ENCODE peak calls at places on chromosomes 11 and 22, in five cellular contexts. One of them, this sample, is unnamed.

GRCh38 chr11:75815345-75815983 is 454 bp downstream of the UVRAG start:
- DNase-seq in endothelial cell of umbilical vein: peak
- DNase-seq in A549: peak
- DNase-seq in transverse colon: peak
- DNase-seq in uterus: no peak
- DNase-seq in this sample: peak

GRCh38 chr11:72528121-72528520 is 93.8 kb upstream of the CLPB start:
- DNase-seq in uterus: no peak
- DNase-seq in A549: no peak
- DNase-seq in transverse colon: no peak
- DNase-seq in endothelial cell of umbilical vein: no peak
- DNase-seq in this sample: no peak

GRCh38 chr11:59173964-59174663 is 2.2 kb downstream of the DTX4 start:
- DNase-seq in endothelial cell of umbilical vein: no peak
- DNase-seq in uterus: peak
- DNase-seq in transverse colon: peak
- DNase-seq in A549: no peak
- DNase-seq in this sample: no peak

GRCh38 chr11:94655291-94655690 is 88.1 kb downstream of the PIWIL4 start:
- DNase-seq in A549: no peak
- DNase-seq in transverse colon: no peak
- DNase-seq in endothelial cell of umbilical vein: no peak
- DNase-seq in uterus: no peak
- DNase-seq in this sample: no peak

GRCh38 chr11:32121012-32121411 is 30.1 kb downstream of the RCN1 start:
- DNase-seq in A549: no peak
- DNase-seq in endothelial cell of umbilical vein: no peak
- DNase-seq in transverse colon: no peak
- DNase-seq in uterus: no peak
- DNase-seq in this sample: no peak

GRCh38 chr11:47565340-47566165 is at the start of gene PTPMT1:
- DNase-seq in transverse colon: peak
- DNase-seq in uterus: peak
- DNase-seq in A549: peak
- DNase-seq in endothelial cell of umbilical vein: peak
- DNase-seq in this sample: peak

GRCh38 chr11:28649922-28650321 is 541.7 kb downstream of the METTL15 start:
- DNase-seq in endothelial cell of umbilical vein: peak
- DNase-seq in A549: no peak
- DNase-seq in transverse colon: no peak
- DNase-seq in uterus: no peak
- DNase-seq in this sample: no peak

GRCh38 chr11:85766801-85767200 is 44.1 kb downstream of the SYTL2 start:
- DNase-seq in transverse colon: no peak
- DNase-seq in endothelial cell of umbilical vein: no peak
- DNase-seq in A549: no peak
- DNase-seq in uterus: no peak
- DNase-seq in this sample: no peak

GRCh38 chr11:126181939-126182730 is 29.3 kb downstream of the RPUSD4 start:
- DNase-seq in A549: no peak
- DNase-seq in transverse colon: no peak
- DNase-seq in endothelial cell of umbilical vein: no peak
- DNase-seq in uterus: no peak
- DNase-seq in this sample: no peak

GRCh38 chr11:26764825-26765224 is 43.0 kb upstream of the SLC5A12 start:
- DNase-seq in transverse colon: no peak
- DNase-seq in uterus: no peak
- DNase-seq in endothelial cell of umbilical vein: no peak
- DNase-seq in A549: no peak
- DNase-seq in this sample: no peak

GRCh38 chr11:86201371-86201770 is 43.2 kb upstream of the EED start:
- DNase-seq in uterus: no peak
- DNase-seq in transverse colon: no peak
- DNase-seq in A549: no peak
- DNase-seq in endothelial cell of umbilical vein: no peak
- DNase-seq in this sample: no peak

GRCh38 chr22:28349114-28349513 is 330.5 kb downstream of the TTC28 start:
- DNase-seq in A549: no peak
- DNase-seq in endothelial cell of umbilical vein: no peak
- DNase-seq in transverse colon: no peak
- DNase-seq in uterus: no peak
- DNase-seq in this sample: no peak
- TF ChIP-seq POLR2A in A549: no peak
- TF ChIP-seq POLR2A in endothelial cell of umbilical vein: no peak
- TF ChIP-seq POLR2A in transverse colon: no peak
- TF ChIP-seq POLR2A in uterus: no peak
- TF ChIP-seq POLR2A in this sample: no peak

DNA sequence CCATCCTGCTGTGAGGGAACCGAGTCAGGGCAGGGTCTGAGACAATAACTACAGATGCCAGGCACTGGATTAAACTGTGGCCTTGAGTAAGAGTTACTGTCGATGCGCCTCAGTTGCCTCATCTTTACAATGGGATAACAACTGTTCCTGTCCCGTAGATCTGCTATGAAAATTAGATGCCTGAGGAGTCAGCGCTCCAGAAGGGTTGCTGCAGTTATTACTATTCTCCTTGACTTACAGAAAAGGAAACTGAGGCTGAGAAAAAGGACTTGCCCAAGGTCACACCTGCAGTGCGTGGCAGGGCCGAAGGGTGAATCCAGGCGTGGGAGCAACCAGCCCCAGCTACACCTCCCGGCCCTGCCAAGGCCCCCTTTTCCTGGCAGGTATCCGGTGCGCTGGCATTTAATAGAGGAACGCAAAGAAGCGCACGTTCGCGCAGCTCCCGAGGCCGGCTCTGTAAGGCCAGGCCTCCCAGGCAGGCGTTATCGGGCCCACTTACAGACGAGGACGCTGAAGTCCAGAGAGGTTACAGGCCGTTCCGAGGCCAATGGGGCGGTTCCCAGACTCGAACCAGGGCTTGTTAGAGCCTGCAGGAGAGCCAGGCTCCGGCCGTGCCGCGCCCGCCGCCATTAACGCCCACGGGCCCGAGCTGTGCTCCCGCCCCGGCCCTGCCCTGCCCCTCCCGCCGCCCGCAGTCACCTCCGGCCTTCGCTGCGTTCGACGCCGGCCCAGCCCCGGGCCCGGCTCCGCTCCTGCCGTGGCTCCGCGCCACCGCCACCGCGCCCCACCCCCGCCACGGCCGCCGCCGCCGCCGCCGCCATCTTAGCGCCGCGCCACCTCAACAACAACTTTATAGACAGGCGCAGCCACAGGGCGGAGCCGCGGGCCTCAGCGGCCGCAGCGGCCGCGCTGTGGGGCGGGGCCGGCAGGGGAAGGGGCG is at the start of gene C11orf68:
- DNase-seq in endothelial cell of umbilical vein: peak
- DNase-seq in uterus: no peak
- DNase-seq in transverse colon: no peak
- DNase-seq in A549: no peak
- DNase-seq in this sample: no peak
- TF ChIP-seq POLR2A in endothelial cell of umbilical vein: peak
- TF ChIP-seq POLR2A in uterus: peak
- TF ChIP-seq POLR2A in transverse colon: no peak
- TF ChIP-seq POLR2A in A549: peak
- TF ChIP-seq POLR2A in this sample: peak

DNA sequence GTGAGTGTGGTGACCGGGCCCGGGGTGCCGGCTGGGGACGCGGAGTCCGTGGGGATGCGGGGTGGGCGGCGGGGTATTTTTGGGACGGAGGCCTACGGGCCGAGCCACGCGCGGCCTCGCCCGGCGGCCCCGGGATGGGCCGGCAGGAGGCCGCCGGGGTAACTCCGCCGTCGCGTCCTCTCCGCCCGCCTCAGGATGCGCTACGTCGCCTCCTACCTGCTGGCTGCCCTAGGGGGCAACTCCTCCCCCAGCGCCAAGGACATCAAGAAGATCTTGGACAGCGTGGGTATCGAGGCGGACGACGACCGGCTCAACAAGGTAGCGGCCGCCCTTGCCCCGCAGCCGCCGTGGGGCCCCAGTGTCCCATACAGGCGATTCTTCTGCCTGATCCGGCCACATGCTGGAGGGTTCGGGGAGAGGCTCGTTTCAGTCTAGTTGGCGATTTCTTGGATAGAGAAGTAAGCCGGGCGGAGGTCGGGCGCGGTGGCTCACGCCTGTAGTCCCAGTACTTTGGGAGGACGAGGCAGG is 337 bp downstream of the RPLP2 start:
- DNase-seq in uterus: no peak
- DNase-seq in endothelial cell of umbilical vein: no peak
- DNase-seq in transverse colon: no peak
- DNase-seq in A549: no peak
- DNase-seq in this sample: no peak
- TF ChIP-seq POLR2A in uterus: no peak
- TF ChIP-seq POLR2A in endothelial cell of umbilical vein: no peak
- TF ChIP-seq POLR2A in transverse colon: no peak
- TF ChIP-seq POLR2A in A549: no peak
- TF ChIP-seq POLR2A in this sample: no peak

GRCh38 chr11:68691402-68691784 is 7.0 kb downstream of the GAL start:
- DNase-seq in uterus: no peak
- DNase-seq in A549: no peak
- DNase-seq in endothelial cell of umbilical vein: no peak
- DNase-seq in transverse colon: no peak
- DNase-seq in this sample: no peak
- TF ChIP-seq POLR2A in uterus: no peak
- TF ChIP-seq POLR2A in A549: no peak
- TF ChIP-seq POLR2A in endothelial cell of umbilical vein: no peak
- TF ChIP-seq POLR2A in transverse colon: no peak
- TF ChIP-seq POLR2A in this sample: no peak

GRCh38 chr22:43955040-43955882 is at the start of gene SAMM50:
- DNase-seq in endothelial cell of umbilical vein: peak
- DNase-seq in transverse colon: peak
- DNase-seq in uterus: peak
- DNase-seq in A549: peak
- DNase-seq in this sample: peak
- TF ChIP-seq POLR2A in endothelial cell of umbilical vein: peak
- TF ChIP-seq POLR2A in transverse colon: peak
- TF ChIP-seq POLR2A in uterus: peak
- TF ChIP-seq POLR2A in A549: peak
- TF ChIP-seq POLR2A in this sample: peak

GRCh38 chr22:44913198-44913983 is 96.4 kb downstream of the PHF21B start:
- DNase-seq in A549: no peak
- DNase-seq in transverse colon: no peak
- DNase-seq in uterus: no peak
- DNase-seq in endothelial cell of umbilical vein: no peak
- DNase-seq in this sample: no peak

GRCh38 chr22:44906248-44906936 is 103.4 kb downstream of the PHF21B start:
- DNase-seq in endothelial cell of umbilical vein: no peak
- DNase-seq in A549: no peak
- DNase-seq in transverse colon: no peak
- DNase-seq in uterus: no peak
- DNase-seq in this sample: no peak

GRCh38 chr22:44906999-44907644 is 102.7 kb downstream of the PHF21B start:
- DNase-seq in uterus: no peak
- DNase-seq in endothelial cell of umbilical vein: no peak
- DNase-seq in transverse colon: no peak
- DNase-seq in A549: no peak
- DNase-seq in this sample: no peak

GRCh38 chr22:44907765-44908737 is 101.8 kb downstream of the PHF21B start:
- DNase-seq in transverse colon: no peak
- DNase-seq in A549: no peak
- DNase-seq in endothelial cell of umbilical vein: no peak
- DNase-seq in uterus: no peak
- DNase-seq in this sample: no peak

DNA sequence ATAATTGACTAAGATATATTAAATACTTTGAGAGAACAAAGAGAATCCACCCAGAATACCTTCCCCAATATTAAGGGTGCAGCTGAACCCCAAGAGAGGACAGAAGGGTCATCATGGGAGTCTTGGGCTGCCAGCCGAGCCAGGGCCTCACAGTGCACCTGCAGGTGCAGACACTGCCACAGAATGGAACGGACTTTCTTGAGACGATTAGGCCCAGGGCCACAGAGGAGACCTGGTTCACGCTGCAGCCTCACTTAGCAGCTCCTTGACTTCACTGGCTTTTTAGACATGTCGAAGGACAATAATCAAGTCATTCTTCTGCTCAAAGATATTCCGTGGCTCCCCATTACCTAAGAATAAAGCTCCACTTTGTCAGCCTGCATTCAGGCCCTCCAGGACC is 100.6 kb downstream of the PHF21B start:
- DNase-seq in A549: no peak
- DNase-seq in transverse colon: no peak
- DNase-seq in uterus: no peak
- DNase-seq in endothelial cell of umbilical vein: no peak
- DNase-seq in this sample: no peak
- TF ChIP-seq POLR2A in A549: no peak
- TF ChIP-seq POLR2A in transverse colon: no peak
- TF ChIP-seq POLR2A in uterus: no peak
- TF ChIP-seq POLR2A in endothelial cell of umbilical vein: no peak
- TF ChIP-seq POLR2A in this sample: no peak

GRCh38 chr11:62545437-62546243 is 966 bp downstream of the AHNAK start:
- DNase-seq in transverse colon: peak
- DNase-seq in A549: peak
- DNase-seq in endothelial cell of umbilical vein: peak
- DNase-seq in uterus: peak
- DNase-seq in this sample: peak
- TF ChIP-seq POLR2A in transverse colon: no peak
- TF ChIP-seq POLR2A in A549: peak
- TF ChIP-seq POLR2A in endothelial cell of umbilical vein: no peak
- TF ChIP-seq POLR2A in uterus: peak
- TF ChIP-seq POLR2A in this sample: peak

GRCh38 chr11:61889831-61890230 is 1.5 kb downstream of the FADS3 start:
- DNase-seq in endothelial cell of umbilical vein: no peak
- DNase-seq in transverse colon: no peak
- DNase-seq in uterus: no peak
- DNase-seq in A549: no peak
- DNase-seq in this sample: no peak

GRCh38 chr11:61892085-61892370 is 683 bp upstream of the FADS3 start:
- DNase-seq in endothelial cell of umbilical vein: no peak
- DNase-seq in uterus: no peak
- DNase-seq in A549: no peak
- DNase-seq in transverse colon: no peak
- DNase-seq in this sample: no peak

GRCh38 chr11:61890536-61891330 is 612 bp downstream of the FADS3 start:
- DNase-seq in transverse colon: peak
- DNase-seq in A549: peak
- DNase-seq in uterus: peak
- DNase-seq in endothelial cell of umbilical vein: peak
- DNase-seq in this sample: peak

GRCh38 chr11:61893981-61894380 is 2.6 kb upstream of the FADS3 start:
- DNase-seq in uterus: no peak
- DNase-seq in A549: no peak
- DNase-seq in endothelial cell of umbilical vein: peak
- DNase-seq in transverse colon: no peak
- DNase-seq in this sample: no peak

GRCh38 chr11:61891331-61892084 is at the start of gene FADS3:
- DNase-seq in A549: peak
- DNase-seq in uterus: peak
- DNase-seq in endothelial cell of umbilical vein: peak
- DNase-seq in transverse colon: peak
- DNase-seq in this sample: peak
- TF ChIP-seq POLR2A in A549: peak
- TF ChIP-seq POLR2A in uterus: peak
- TF ChIP-seq POLR2A in endothelial cell of umbilical vein: peak
- TF ChIP-seq POLR2A in transverse colon: peak
- TF ChIP-seq POLR2A in this sample: peak

GRCh38 chr11:64245797-64246623 is 733 bp downstream of the PPP1R14B start:
- DNase-seq in transverse colon: peak
- DNase-seq in endothelial cell of umbilical vein: peak
- DNase-seq in uterus: peak
- DNase-seq in A549: peak
- DNase-seq in this sample: no peak
- TF ChIP-seq POLR2A in transverse colon: peak
- TF ChIP-seq POLR2A in endothelial cell of umbilical vein: peak
- TF ChIP-seq POLR2A in uterus: no peak
- TF ChIP-seq POLR2A in A549: peak
- TF ChIP-seq POLR2A in this sample: peak

This sample was measured in H54.